ENCODE peak calls at places on chromosomes 12 and 14, in eight cellular contexts. A, X, J, B, D, G, T and E are unnamed samples.

GRCh38 chr14:67618617-67619063 is 1.1 kb upstream of the ARG2 start:
- DNase-seq in A (peak), X (no peak), J (peak), B (peak), D (no peak), G (peak), T (peak), E (no peak)

GRCh38 chr12:24960222-24960855 is 11.4 kb upstream of the BCAT1 start:
- DNase-seq in A (peak), X (no peak), J (peak), B (peak), D (peak), G (peak), T (no peak), E (no peak)

GRCh38 chr14:104512771-104513640 is 66.6 kb upstream of the C14orf180 start:
- DNase-seq in A (no peak), X (no peak), J (no peak), B (no peak), D (peak), G (no peak), T (no peak), E (peak)

GRCh38 chr12:5898874-5899273 is 46.2 kb downstream of the ANO2 start:
- DNase-seq in A (no peak), X (no peak), J (peak), B (no peak), D (no peak), G (no peak), T (no peak), E (no peak)

GRCh38 chr12:65894127-65894526 is 69.8 kb downstream of the HMGA2 start:
- DNase-seq in A (no peak), X (no peak), J (no peak), B (no peak), D (no peak), G (peak), T (no peak), E (no peak)

GRCh38 chr12:97805086-97805485 is 342.5 kb downstream of the RMST start:
- DNase-seq in A (no peak), X (no peak), J (no peak), B (no peak), D (no peak), G (no peak), T (no peak), E (no peak)

GRCh38 chr12:121446760-121447159 is 46.8 kb downstream of the RNF34 start:
- DNase-seq in A (no peak), X (no peak), J (no peak), B (no peak), D (no peak), G (no peak), T (no peak), E (no peak)

GRCh38 chr12:53677612-53678133 is 1.8 kb upstream of the ATP5MC2 start:
- DNase-seq in A (no peak), X (no peak), J (no peak), B (no peak), D (no peak), G (no peak), T (no peak), E (no peak)

GRCh38 chr14:100030441-100031153 is 34.6 kb upstream of the EVL start:
- DNase-seq in A (peak), X (no peak), J (no peak), B (no peak), D (peak), G (peak), T (peak), E (no peak)

GRCh38 chr12:112005419-112006395 is 7.3 kb downstream of the TMEM116 start:
- DNase-seq in A (no peak), X (no peak), J (peak), B (no peak), D (peak), G (peak), T (no peak), E (no peak)

GRCh38 chr12:113808095-113808951 is 157.8 kb downstream of the RBM19 start:
- DNase-seq in A (no peak), X (no peak), J (peak), B (no peak), D (no peak), G (peak), T (no peak), E (no peak)

GRCh38 chr14:75978249-75978731 is 3.5 kb downstream of the TGFB3 start:
- DNase-seq in A (no peak), X (no peak), J (no peak), B (no peak), D (no peak), G (no peak), T (peak), E (no peak)

GRCh38 chr12:49827351-49828099 is 688 bp downstream of the NCKAP5L start:
- DNase-seq in A (no peak), X (peak), J (peak), B (peak), D (peak), G (peak), T (peak), E (peak)

GRCh38 chr12:617304-617915 is 45.8 kb downstream of the NINJ2 start:
- DNase-seq in A (no peak), X (peak), J (no peak), B (no peak), D (peak), G (peak), T (no peak), E (no peak)

GRCh38 chr12:121038861-121039654 is at the start of gene OASL:
- DNase-seq in A (peak), X (no peak), J (no peak), B (peak), D (peak), G (no peak), T (no peak), E (no peak)

GRCh38 chr14:87187787-87188186 is 805.2 kb downstream of the GALC start:
- DNase-seq in A (no peak), X (no peak), J (no peak), B (no peak), D (no peak), G (no peak), T (no peak), E (no peak)

GRCh38 chr14:54220122-54220691 is 176.6 kb upstream of the CDKN3 start:
- DNase-seq in A (no peak), X (peak), J (no peak), B (no peak), D (no peak), G (no peak), T (no peak), E (peak)

GRCh38 chr12:20011200-20011599 is 357.1 kb upstream of the PDE3A start:
- DNase-seq in A (no peak), X (no peak), J (no peak), B (no peak), D (no peak), G (no peak), T (peak), E (no peak)

GRCh38 chr12:97924122-97924521 is 461.5 kb downstream of the RMST start:
- DNase-seq in A (no peak), X (no peak), J (no peak), B (no peak), D (no peak), G (no peak), T (no peak), E (no peak)

GRCh38 chr12:63163542-63163941 is 12.5 kb upstream of the AVPR1A start:
- DNase-seq in A (no peak), X (no peak), J (no peak), B (no peak), D (no peak), G (no peak), T (no peak), E (no peak)

GRCh38 chr14:70808402-70809237 is 693 bp downstream of the MAP3K9 start:
- DNase-seq in A (no peak), X (peak), J (no peak), B (peak), D (peak), G (no peak), T (no peak), E (no peak)

GRCh38 chr14:77574446-77575125 is 41.9 kb downstream of the SPTLC2 start:
- DNase-seq in A (no peak), X (no peak), J (no peak), B (no peak), D (no peak), G (peak), T (no peak), E (no peak)

GRCh38 chr12:49965836-49966235 is 4.2 kb downstream of the AQP5 start:
- DNase-seq in A (no peak), X (no peak), J (no peak), B (no peak), D (no peak), G (no peak), T (no peak), E (no peak)

GRCh38 chr14:64531567-64531966 is 9.0 kb upstream of the HSPA2 start:
- DNase-seq in A (no peak), X (no peak), J (no peak), B (no peak), D (no peak), G (no peak), T (no peak), E (no peak)

GRCh38 chr14:75980856-75981255 is 939 bp downstream of the TGFB3 start:
- DNase-seq in A (no peak), X (no peak), J (no peak), B (no peak), D (no peak), G (no peak), T (peak), E (no peak)

GRCh38 chr14:99653618-99654017 is 8.7 kb downstream of the HHIPL1 start:
- DNase-seq in A (no peak), X (no peak), J (no peak), B (no peak), D (no peak), G (no peak), T (no peak), E (no peak)

GRCh38 chr12:6063379-6063735 is 61.1 kb downstream of the VWF start:
- DNase-seq in A (no peak), X (no peak), J (no peak), B (no peak), D (no peak), G (no peak), T (no peak), E (no peak)

GRCh38 chr12:2794736-2795289 is at the start of gene FKBP4:
- DNase-seq in A (peak), X (peak), J (peak), B (peak), D (peak), G (peak), T (peak), E (peak)

GRCh38 chr12:94186461-94187237 is 38.3 kb downstream of the PLXNC1 start:
- DNase-seq in A (no peak), X (peak), J (no peak), B (no peak), D (peak), G (peak), T (peak), E (peak)

GRCh38 chr12:98238513-98238912 is 276.9 kb upstream of the TMPO start:
- DNase-seq in A (peak), X (no peak), J (no peak), B (no peak), D (peak), G (peak), T (peak), E (no peak)

GRCh38 chr12:19546611-19547162 is 107.4 kb downstream of the AEBP2 start:
- DNase-seq in A (no peak), X (no peak), J (no peak), B (no peak), D (no peak), G (peak), T (no peak), E (no peak)

GRCh38 chr14:56953884-56954283 is 143.6 kb upstream of the OTX2 start:
- DNase-seq in A (no peak), X (no peak), J (no peak), B (no peak), D (no peak), G (no peak), T (no peak), E (no peak)

GRCh38 chr12:18479266-18479665 is 217.9 kb downstream of the PIK3C2G start:
- DNase-seq in A (no peak), X (no peak), J (no peak), B (no peak), D (no peak), G (no peak), T (no peak), E (no peak)

GRCh38 chr14:32396874-32397273 is 67.8 kb downstream of the AKAP6 start:
- DNase-seq in A (no peak), X (no peak), J (no peak), B (no peak), D (no peak), G (no peak), T (no peak), E (no peak)
- TF ChIP-seq CTCF in A (no peak), X (no peak), J (no peak), B (no peak), D (no peak), G (no peak), T (no peak), E (no peak)

DNA sequence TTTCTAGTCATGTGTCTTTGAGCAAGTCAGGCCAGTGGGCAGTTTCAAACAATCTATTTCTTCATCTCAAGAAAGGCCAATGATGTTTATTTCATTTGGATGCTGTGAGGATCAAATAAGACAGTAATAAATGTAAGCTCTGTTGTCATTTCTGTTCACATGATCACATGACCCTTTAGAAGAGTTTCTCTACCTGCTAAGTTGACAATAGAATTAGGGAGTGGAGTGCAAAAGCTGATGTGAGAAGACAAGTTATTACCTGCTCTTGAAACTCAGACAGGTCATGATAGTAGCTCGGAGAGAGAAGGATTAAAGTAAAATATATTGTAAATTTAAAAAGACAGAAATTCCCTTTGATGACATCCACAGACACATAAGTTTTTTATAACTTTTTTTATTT is 37.3 kb upstream of the DCN start:
- DNase-seq in A (no peak), X (no peak), J (no peak), B (no peak), D (no peak), G (no peak), T (no peak), E (no peak)
- TF ChIP-seq CTCF in A (no peak), X (no peak), J (no peak), B (no peak), D (no peak), G (no peak), T (no peak), E (no peak)

DNA sequence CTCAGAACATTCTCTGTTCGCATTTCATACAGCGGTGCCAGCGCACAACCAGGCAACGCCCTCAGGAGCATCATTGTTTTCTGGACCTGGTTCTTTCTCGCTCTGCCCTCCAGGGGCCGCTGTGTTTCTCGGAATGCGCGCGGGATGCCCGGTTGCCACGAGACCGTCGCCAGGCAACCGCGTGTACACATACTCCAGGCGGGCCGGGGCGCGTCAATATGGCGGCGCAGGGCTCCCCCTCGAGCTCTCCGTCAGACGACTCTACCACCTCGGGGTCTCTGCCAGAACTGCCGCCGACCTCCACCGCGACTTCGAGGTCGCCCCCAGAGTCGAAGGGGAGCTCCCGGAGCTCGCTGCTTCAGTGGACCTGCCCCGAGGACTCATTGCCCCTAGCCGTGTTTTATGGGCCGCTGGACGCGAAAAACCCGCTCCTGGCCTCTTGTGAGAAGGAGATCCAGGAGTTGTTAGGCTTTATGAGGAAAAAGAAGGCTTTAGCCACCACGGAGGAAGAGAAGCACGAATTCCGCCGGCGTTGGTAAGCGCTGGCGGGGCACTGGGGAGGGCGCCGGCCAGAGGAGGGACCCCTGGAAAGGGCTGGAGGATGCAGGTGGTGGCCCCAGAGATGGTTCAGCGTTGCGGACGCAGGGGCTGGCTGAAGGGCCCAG is at the start of gene CFAP54:
- DNase-seq in A (peak), X (peak), J (peak), B (peak), D (peak), G (peak), T (peak), E (peak)
- TF ChIP-seq CTCF in A (peak), X (peak), J (peak), B (peak), D (peak), G (peak), T (peak), E (peak)

DNA sequence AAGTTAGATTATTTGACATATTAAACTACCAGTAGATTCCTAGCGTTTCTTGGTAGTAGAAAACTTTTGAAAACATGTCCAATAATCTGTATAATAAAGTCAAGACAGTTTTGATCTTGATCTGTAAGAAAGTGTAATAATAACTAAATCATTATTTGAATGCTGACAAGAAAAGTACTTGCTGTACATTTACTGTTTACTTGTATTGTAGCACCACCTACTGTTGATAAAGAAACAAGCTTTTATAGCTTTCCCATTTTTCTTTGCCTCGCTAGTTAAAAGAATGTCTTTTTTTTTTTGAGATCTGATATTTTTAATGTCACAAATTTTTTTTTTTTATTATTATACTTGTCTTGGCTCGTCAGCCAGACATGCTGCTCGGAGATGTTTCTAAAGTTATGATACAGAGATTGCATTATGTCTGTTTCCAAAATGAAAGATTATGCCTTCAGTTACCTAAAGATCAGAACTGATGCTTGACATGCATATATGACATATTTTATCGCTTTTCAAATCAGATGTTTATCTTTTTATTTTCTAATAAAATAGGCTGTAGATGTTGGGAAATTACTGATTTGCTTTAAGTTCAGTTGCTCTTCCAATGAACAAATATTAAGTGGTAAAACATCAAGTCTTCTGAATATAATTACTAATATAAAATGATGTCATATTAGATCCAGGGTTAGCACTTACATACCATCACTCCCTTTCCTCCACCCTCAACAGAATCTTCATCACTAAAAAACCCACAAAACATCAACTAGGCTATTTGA is 140.5 kb downstream of the AKAP6 start:
- DNase-seq in A (no peak), X (no peak), J (peak), B (no peak), D (no peak), G (peak), T (no peak), E (no peak)
- TF ChIP-seq CTCF in A (peak), X (peak), J (peak), B (peak), D (peak), G (peak), T (peak), E (peak)

GRCh38 chr14:88535149-88535548 is 19.7 kb downstream of the PTPN21 start:
- DNase-seq in A (no peak), X (no peak), J (no peak), B (peak), D (no peak), G (no peak), T (no peak), E (no peak)
- TF ChIP-seq CTCF in A (no peak), X (peak), J (no peak), B (peak), D (no peak), G (no peak), T (no peak), E (peak)